ENCODE peak calls at places on chromosomes 4 and X, in five cellular contexts. One of them, this sample, is unnamed.

GRCh38 chrX:75957107-75957610 is 172.1 kb upstream of the MAGEE2 start:
- DNase-seq in sigmoid colon: no peak
- DNase-seq in right lobe of liver: no peak
- DNase-seq in HCT116: no peak
- DNase-seq in fibroblast of mammary gland: no peak
- DNase-seq in this sample: no peak

GRCh38 chr4:74032064-74032463 is 6.4 kb downstream of the CXCL3 start:
- DNase-seq in fibroblast of mammary gland: peak; percentile 78
- DNase-seq in right lobe of liver: no peak
- DNase-seq in sigmoid colon: no peak
- DNase-seq in HCT116: no peak
- DNase-seq in this sample: no peak

GRCh38 chr4:38967260-38968095 is 64.7 kb downstream of the TMEM156 start:
- DNase-seq in sigmoid colon: no peak
- DNase-seq in HCT116: peak; percentile 74
- DNase-seq in fibroblast of mammary gland: peak; percentile 97
- DNase-seq in right lobe of liver: no peak
- DNase-seq in this sample: peak; percentile 98

GRCh38 chr4:101393256-101393655 is 45.9 kb upstream of the PPP3CA start:
- DNase-seq in right lobe of liver: no peak
- DNase-seq in HCT116: peak; percentile 81
- DNase-seq in sigmoid colon: no peak
- DNase-seq in fibroblast of mammary gland: peak; percentile 78
- DNase-seq in this sample: no peak

GRCh38 chrX:72030431-72030830 is 101.3 kb downstream of the RTL5 start:
- DNase-seq in HCT116: no peak
- DNase-seq in fibroblast of mammary gland: no peak
- DNase-seq in right lobe of liver: peak; percentile 49
- DNase-seq in sigmoid colon: peak; percentile 0
- DNase-seq in this sample: no peak

GRCh38 chr4:15912961-15913630 is 25.4 kb downstream of the FGFBP1 start:
- DNase-seq in HCT116: no peak
- DNase-seq in fibroblast of mammary gland: no peak
- DNase-seq in right lobe of liver: no peak
- DNase-seq in sigmoid colon: no peak
- DNase-seq in this sample: no peak

GRCh38 chr4:94577136-94577535 is 125.4 kb downstream of the PDLIM5 start:
- DNase-seq in sigmoid colon: peak; percentile 71
- DNase-seq in fibroblast of mammary gland: peak; percentile 41
- DNase-seq in HCT116: no peak
- DNase-seq in right lobe of liver: no peak
- DNase-seq in this sample: no peak

GRCh38 chr4:165621983-165622382 is 243.2 kb downstream of the CPE start:
- DNase-seq in sigmoid colon: no peak
- DNase-seq in right lobe of liver: no peak
- DNase-seq in HCT116: no peak
- DNase-seq in fibroblast of mammary gland: no peak
- DNase-seq in this sample: no peak

GRCh38 chrX:21806691-21807090 is 32.7 kb upstream of the MBTPS2 start:
- DNase-seq in sigmoid colon: no peak
- DNase-seq in fibroblast of mammary gland: peak; percentile 39
- DNase-seq in HCT116: no peak
- DNase-seq in right lobe of liver: no peak
- DNase-seq in this sample: no peak

GRCh38 chrX:54509401-54509800 is 13.4 kb upstream of the FGD1 start:
- DNase-seq in sigmoid colon: no peak
- DNase-seq in HCT116: no peak
- DNase-seq in fibroblast of mammary gland: no peak
- DNase-seq in right lobe of liver: no peak
- DNase-seq in this sample: no peak

GRCh38 chr4:560061-560460 is 16.0 kb downstream of the TMEM271 start:
- DNase-seq in HCT116: no peak
- DNase-seq in fibroblast of mammary gland: no peak
- DNase-seq in right lobe of liver: no peak
- DNase-seq in sigmoid colon: no peak
- DNase-seq in this sample: no peak

GRCh38 chr4:152577708-152578421 is 42.0 kb upstream of the FBXW7 start:
- DNase-seq in fibroblast of mammary gland: no peak
- DNase-seq in HCT116: no peak
- DNase-seq in sigmoid colon: no peak
- DNase-seq in right lobe of liver: no peak
- DNase-seq in this sample: no peak

GRCh38 chr4:124432500-124432899 is 280.0 kb downstream of the ANKRD50 start:
- DNase-seq in sigmoid colon: no peak
- DNase-seq in right lobe of liver: no peak
- DNase-seq in fibroblast of mammary gland: peak; percentile 64
- DNase-seq in HCT116: no peak
- DNase-seq in this sample: no peak

GRCh38 chr4:70505152-70505748 is 13.1 kb upstream of the AMTN start:
- DNase-seq in sigmoid colon: no peak
- DNase-seq in HCT116: peak; percentile 42
- DNase-seq in right lobe of liver: peak; percentile 52
- DNase-seq in fibroblast of mammary gland: peak; percentile 55
- DNase-seq in this sample: no peak

GRCh38 chr4:7665321-7665720 is 230.6 kb upstream of the PSAPL1 start:
- DNase-seq in fibroblast of mammary gland: no peak
- DNase-seq in HCT116: no peak
- DNase-seq in sigmoid colon: no peak
- DNase-seq in right lobe of liver: no peak
- DNase-seq in this sample: no peak

GRCh38 chr4:19002170-19002569 is 980.6 kb upstream of the LCORL start:
- DNase-seq in sigmoid colon: no peak
- DNase-seq in HCT116: no peak
- DNase-seq in right lobe of liver: no peak
- DNase-seq in fibroblast of mammary gland: no peak
- DNase-seq in this sample: no peak

GRCh38 chr4:187289371-187289770 is 565.7 kb upstream of the FAT1 start:
- DNase-seq in fibroblast of mammary gland: no peak
- DNase-seq in right lobe of liver: no peak
- DNase-seq in HCT116: no peak
- DNase-seq in sigmoid colon: no peak
- DNase-seq in this sample: no peak

GRCh38 chr4:76856183-76856969 is 41.6 kb downstream of the SOWAHB start:
- DNase-seq in HCT116: no peak
- DNase-seq in sigmoid colon: no peak
- DNase-seq in right lobe of liver: peak; percentile 76
- DNase-seq in fibroblast of mammary gland: peak; percentile 33
- DNase-seq in this sample: peak; percentile 23

GRCh38 chr4:77652237-77652897 is 46.7 kb downstream of the CXCL13 start:
- DNase-seq in HCT116: no peak
- DNase-seq in right lobe of liver: no peak
- DNase-seq in sigmoid colon: no peak
- DNase-seq in fibroblast of mammary gland: no peak
- DNase-seq in this sample: no peak

GRCh38 chrX:1491851-1492349 is 39.2 kb upstream of the ASMTL start:
- DNase-seq in sigmoid colon: peak; percentile 39
- DNase-seq in HCT116: peak; percentile 66
- DNase-seq in fibroblast of mammary gland: no peak
- DNase-seq in right lobe of liver: peak; percentile 34
- DNase-seq in this sample: no peak

GRCh38 chrX:70079297-70079696 is 17.0 kb downstream of the OTUD6A start:
- DNase-seq in HCT116: no peak
- DNase-seq in right lobe of liver: no peak
- DNase-seq in fibroblast of mammary gland: no peak
- DNase-seq in sigmoid colon: no peak
- DNase-seq in this sample: no peak

GRCh38 chrX:1249101-1249887 is 19.3 kb upstream of the CSF2RA start:
- DNase-seq in sigmoid colon: peak; percentile 76
- DNase-seq in fibroblast of mammary gland: no peak
- DNase-seq in right lobe of liver: peak; percentile 64
- DNase-seq in HCT116: no peak
- DNase-seq in this sample: no peak

GRCh38 chrX:121000589-121000988 is 15.0 kb upstream of the CT47A1 start:
- DNase-seq in sigmoid colon: no peak
- DNase-seq in fibroblast of mammary gland: peak; percentile 57
- DNase-seq in right lobe of liver: no peak
- DNase-seq in HCT116: peak; percentile 36
- DNase-seq in this sample: no peak

GRCh38 chrX:39985116-39985515 is 112.6 kb downstream of the BCOR start:
- DNase-seq in fibroblast of mammary gland: no peak
- DNase-seq in right lobe of liver: no peak
- DNase-seq in HCT116: no peak
- DNase-seq in sigmoid colon: no peak
- DNase-seq in this sample: no peak

GRCh38 chr4:114980932-114981693 is 132.3 kb downstream of the NDST4 start:
- DNase-seq in HCT116: no peak
- DNase-seq in fibroblast of mammary gland: peak; percentile 73
- DNase-seq in sigmoid colon: no peak
- DNase-seq in right lobe of liver: no peak
- DNase-seq in this sample: no peak

GRCh38 chr4:73593631-73594241 is 26.5 kb downstream of the RASSF6 start:
- DNase-seq in right lobe of liver: no peak
- DNase-seq in sigmoid colon: no peak
- DNase-seq in fibroblast of mammary gland: peak; percentile 60
- DNase-seq in HCT116: peak; percentile 18
- DNase-seq in this sample: no peak

GRCh38 chr4:107654694-107655093 is 65.3 kb downstream of the PAPSS1 start:
- DNase-seq in sigmoid colon: no peak
- DNase-seq in right lobe of liver: no peak
- DNase-seq in HCT116: no peak
- DNase-seq in fibroblast of mammary gland: no peak
- DNase-seq in this sample: no peak

GRCh38 chr4:110823251-110823650 is 200.4 kb upstream of the PITX2 start:
- DNase-seq in right lobe of liver: no peak
- DNase-seq in HCT116: no peak
- DNase-seq in sigmoid colon: no peak
- DNase-seq in fibroblast of mammary gland: peak; percentile 89
- DNase-seq in this sample: no peak

DNA sequence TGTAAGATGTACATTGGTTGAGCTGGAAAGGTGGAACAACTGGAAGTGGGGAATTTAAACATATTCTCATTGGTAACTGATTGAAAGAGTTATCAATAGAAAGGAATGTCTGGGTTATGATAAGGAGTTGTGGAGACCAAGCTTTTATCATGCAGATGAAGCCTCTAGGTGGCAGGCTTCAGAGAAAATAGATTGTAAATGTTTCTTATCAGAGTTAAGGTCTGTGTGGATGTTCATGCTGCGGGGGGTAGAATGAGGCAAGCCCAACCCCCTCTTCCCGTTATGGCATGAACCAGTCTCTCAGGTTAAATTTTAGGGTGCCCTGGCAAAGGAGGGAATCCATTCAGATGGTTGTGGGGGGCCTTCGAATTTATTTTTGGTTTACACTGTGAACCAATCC is 16.0 kb downstream of the ARSD start:
- DNase-seq in right lobe of liver: no peak
- DNase-seq in HCT116: no peak
- DNase-seq in fibroblast of mammary gland: no peak
- DNase-seq in sigmoid colon: no peak
- DNase-seq in this sample: no peak
- TF ChIP-seq CTCF in right lobe of liver: peak; percentile 27
- TF ChIP-seq CTCF in HCT116: peak; percentile 26
- TF ChIP-seq CTCF in fibroblast of mammary gland: peak; percentile 12
- TF ChIP-seq CTCF in sigmoid colon: no peak
- TF ChIP-seq CTCF in this sample: no peak

GRCh38 chr4:22850630-22851029 is 157.9 kb downstream of the GBA3 start:
- DNase-seq in right lobe of liver: no peak
- DNase-seq in HCT116: no peak
- DNase-seq in sigmoid colon: no peak
- DNase-seq in fibroblast of mammary gland: no peak
- DNase-seq in this sample: no peak
- H3K4me3 ChIP-seq in right lobe of liver: no peak overlapping the region
- H3K4me3 ChIP-seq in HCT116: no peak overlapping the region
- H3K4me3 ChIP-seq in sigmoid colon: no peak overlapping the region
- H3K4me3 ChIP-seq in fibroblast of mammary gland: no peak overlapping the region
- H3K4me3 ChIP-seq in this sample: no peak overlapping the region

DNA sequence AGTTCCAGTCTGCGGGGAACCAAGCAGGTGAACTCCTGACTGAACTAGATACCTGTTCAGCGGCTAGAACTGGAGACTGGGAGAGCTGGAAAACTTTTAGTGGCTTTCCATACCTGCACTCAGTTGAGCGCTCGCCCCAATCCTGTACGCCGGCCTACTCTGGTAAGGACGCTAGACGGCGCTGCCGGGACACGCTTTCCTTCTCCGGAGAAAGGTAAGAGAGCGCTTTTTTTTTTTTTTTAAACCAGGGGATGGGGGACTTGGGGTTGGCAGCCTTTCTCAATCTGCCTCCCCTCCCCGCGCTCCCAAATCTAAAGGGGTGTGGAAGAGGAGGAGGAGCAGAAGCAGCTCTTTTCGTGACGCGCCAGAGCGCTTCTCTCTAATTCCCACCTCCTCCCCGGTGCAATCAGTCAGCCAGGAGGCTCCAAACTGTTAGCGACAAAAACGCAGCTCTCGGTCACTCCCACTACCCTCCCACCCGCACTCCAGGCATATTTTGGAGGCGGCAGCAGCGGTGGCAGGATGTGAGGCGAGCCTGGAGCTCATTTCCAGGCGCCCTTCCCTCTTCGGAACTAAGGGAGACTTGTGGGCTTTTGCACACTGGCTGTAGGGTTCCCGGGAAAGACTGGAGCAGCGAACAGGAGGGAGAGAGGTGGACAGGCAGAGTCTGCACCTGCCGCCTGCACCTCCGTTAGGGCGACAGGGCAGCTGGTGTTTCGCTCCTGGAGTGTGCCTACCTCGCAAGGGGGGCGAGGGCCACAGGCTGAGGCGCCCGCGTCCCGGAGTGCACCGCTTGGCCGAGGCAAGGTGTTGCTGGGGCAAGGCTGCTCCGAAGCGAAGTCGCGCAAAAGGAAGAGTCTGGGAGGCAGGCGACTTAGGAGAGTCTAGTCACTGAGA is at the start of gene IL1RAPL2:
- DNase-seq in fibroblast of mammary gland: peak; percentile 28
- DNase-seq in sigmoid colon: no peak
- DNase-seq in right lobe of liver: peak; percentile 64
- DNase-seq in HCT116: no peak
- DNase-seq in this sample: no peak
- TF ChIP-seq CTCF in fibroblast of mammary gland: peak; percentile 49
- TF ChIP-seq CTCF in sigmoid colon: no peak
- TF ChIP-seq CTCF in right lobe of liver: peak; percentile 47
- TF ChIP-seq CTCF in HCT116: no peak
- TF ChIP-seq CTCF in this sample: peak; percentile 29

DNA sequence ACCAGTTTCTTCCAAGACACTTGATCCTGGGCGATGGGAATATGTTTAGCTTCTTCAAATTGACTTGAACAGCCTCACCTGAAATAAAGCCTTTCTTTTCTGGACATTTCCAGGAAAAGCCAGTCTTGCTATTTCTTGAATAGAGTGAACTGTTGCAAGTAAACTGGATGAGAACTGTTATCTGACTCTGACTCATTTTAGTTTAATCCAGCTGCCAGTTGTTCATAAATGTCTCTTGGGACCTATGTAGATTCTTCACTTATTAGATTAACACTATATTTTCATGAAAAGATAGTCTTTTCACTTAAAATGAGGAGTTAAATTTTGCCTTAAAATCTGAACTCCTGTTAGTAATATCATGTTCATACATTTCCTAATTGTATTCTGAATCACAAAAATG is 615.4 kb upstream of the GALNT7 start:
- DNase-seq in HCT116: no peak
- DNase-seq in right lobe of liver: no peak
- DNase-seq in sigmoid colon: no peak
- DNase-seq in fibroblast of mammary gland: no peak
- DNase-seq in this sample: no peak
- H3K4me3 ChIP-seq in HCT116: no peak overlapping the region
- H3K4me3 ChIP-seq in right lobe of liver: no peak overlapping the region
- H3K4me3 ChIP-seq in sigmoid colon: no peak overlapping the region
- H3K4me3 ChIP-seq in fibroblast of mammary gland: no peak overlapping the region
- H3K4me3 ChIP-seq in this sample: no peak overlapping the region